ENCODE peak calls at places on chromosomes 3 and 15, in six cellular contexts. D is OCI-LY7; F is stimulated activated naive CD8-positive, alpha-beta T cell treated with anti-CD3 and anti-CD28 coated beads, Interleukin-15, amount 100 ng/mL, for 72 hours; K is endothelial cell; T is SK-N-SH; A is KBM-7. P is an unnamed sample.
A peak's percentile ranks its signal among the peaks of the same experiment; 100 is the strongest.

GRCh38 chr3:161372321-161373260 is 1.3 kb upstream of the SPTSSB start:
- DNase-seq in D (no peak), F (no peak), K (peak; percentile 43), T (peak; percentile 74), A (peak; percentile 10), P (peak; percentile 44)

GRCh38 chr3:30203301-30203700 is 403.1 kb upstream of the TGFBR2 start:
- DNase-seq in D (no peak), F (no peak), K (no peak), T (no peak), A (no peak), P (no peak)

GRCh38 chr3:149009732-149010131 is 18.4 kb downstream of the GYG1 start:
- DNase-seq in D (no peak), F (peak; percentile 12), K (no peak), T (no peak), A (peak; percentile 20), P (no peak)

GRCh38 chr15:70523634-70524033 is 239.7 kb downstream of the UACA start:
- DNase-seq in D (no peak), F (no peak), K (no peak), T (no peak), A (no peak), P (no peak)

GRCh38 chr15:41661529-41662225 is 1.5 kb downstream of the MGA start:
- DNase-seq in D (peak; percentile 88), F (peak; percentile 48), K (peak; percentile 69), T (peak; percentile 72), A (peak; percentile 84), P (peak; percentile 82)

GRCh38 chr3:38000242-38000916 is 9.8 kb downstream of the VILL start:
- DNase-seq in D (no peak), F (no peak), K (no peak), T (no peak), A (no peak), P (no peak)

GRCh38 chr15:57881361-57881760 is 174.8 kb downstream of the POLR2M start:
- DNase-seq in D (no peak), F (no peak), K (no peak), T (no peak), A (no peak), P (no peak)

GRCh38 chr15:80404057-80404718 is at the start of gene ARNT2:
- DNase-seq in D (no peak), F (no peak), K (peak; percentile 26), T (peak; percentile 91), A (no peak), P (peak; percentile 5)

GRCh38 chr15:68405426-68406250 is 26.3 kb downstream of the ITGA11 start:
- DNase-seq in D (no peak), F (no peak), K (no peak), T (no peak), A (no peak), P (no peak)

GRCh38 chr15:60787737-60788513 is 309.0 kb upstream of the ICE2 start:
- DNase-seq in D (peak; percentile 9), F (no peak), K (peak; percentile 10), T (no peak), A (no peak), P (no peak)

GRCh38 chr3:54882114-54882833 is 45.6 kb downstream of the LRTM1 start:
- DNase-seq in D (no peak), F (no peak), K (no peak), T (no peak), A (no peak), P (no peak)

GRCh38 chr3:46948830-46949671 is 27.5 kb downstream of the CCDC12 start:
- DNase-seq in D (no peak), F (no peak), K (peak; percentile 38), T (no peak), A (no peak), P (no peak)

GRCh38 chr15:66622677-66623076 is 56.9 kb upstream of the LCTL start:
- DNase-seq in D (no peak), F (no peak), K (no peak), T (no peak), A (no peak), P (no peak)

GRCh38 chr15:98067339-98067738 is 106.8 kb downstream of the ARRDC4 start:
- DNase-seq in D (no peak), F (no peak), K (no peak), T (no peak), A (no peak), P (no peak)